ENCODE peak calls at places on chromosomes 2 and 18, in six cellular contexts. W is foreskin fibroblast, Z is upper lobe of right lung, R is fibroblast of pulmonary artery, N is EL, M is endothelial cell. F is an unnamed sample.
A peak's percentile ranks its signal among the peaks of the same experiment; 100 is the strongest.

GRCh38 chr18:56096861-56097260 is 508.9 kb upstream of the TCF4 start:
- DNase-seq in W (no peak), Z (no peak), R (no peak), N (no peak), M (no peak), F (no peak)

GRCh38 chr2:231193216-231193615 is 5.2 kb upstream of the ARMC9 start:
- DNase-seq in W (no peak), Z (no peak), R (no peak), N (no peak), M (no peak), F (no peak)

GRCh38 chr2:75047189-75047812 is 88.9 kb downstream of the POLE4 start:
- DNase-seq in W (peak; percentile 60), Z (no peak), R (peak; percentile 29), N (peak; percentile 70), M (no peak), F (no peak)

GRCh38 chr18:46373787-46374186 is 269.6 kb downstream of the HAUS1 start:
- DNase-seq in W (no peak), Z (no peak), R (no peak), N (no peak), M (no peak), F (no peak)

GRCh38 chr2:195633974-195634373 is 23.1 kb upstream of the SLC39A10 start:
- DNase-seq in W (no peak), Z (no peak), R (no peak), N (no peak), M (no peak), F (no peak)

GRCh38 chr2:158191569-158191968 is 89.9 kb downstream of the UPP2 start:
- DNase-seq in W (no peak), Z (no peak), R (no peak), N (no peak), M (no peak), F (no peak)

GRCh38 chr18:63505566-63506335 is 29.0 kb downstream of the SERPINB5 start:
- DNase-seq in W (peak; percentile 59), Z (no peak), R (peak; percentile 28), N (peak; percentile 43), M (peak; percentile 73), F (peak; percentile 18)

GRCh38 chr2:810397-810796 is 133.2 kb upstream of the TMEM18 start:
- DNase-seq in W (no peak), Z (no peak), R (no peak), N (no peak), M (no peak), F (no peak)

GRCh38 chr2:211867845-211868361 is 670.7 kb downstream of the ERBB4 start:
- DNase-seq in W (peak; percentile 19), Z (no peak), R (peak; percentile 43), N (peak; percentile 46), M (no peak), F (peak; percentile 49)

GRCh38 chr2:43609304-43609883 is 13.6 kb upstream of the THADA start:
- DNase-seq in W (peak; percentile 74), Z (no peak), R (peak; percentile 63), N (peak; percentile 59), M (peak; percentile 57), F (peak; percentile 34)

GRCh38 chr18:38256366-38256765 is 690.8 kb upstream of the CELF4 start:
- DNase-seq in W (no peak), Z (no peak), R (no peak), N (no peak), M (no peak), F (no peak)

GRCh38 chr2:104897515-104898184 is 43.7 kb downstream of the POU3F3 start:
- DNase-seq in W (peak; percentile 46), Z (no peak), R (no peak), N (no peak), M (no peak), F (peak; percentile 2)

GRCh38 chr2:10962004-10962403 is 50.3 kb downstream of the KCNF1 start:
- DNase-seq in W (no peak), Z (no peak), R (no peak), N (no peak), M (no peak), F (no peak)

GRCh38 chr2:127591221-127591923 is 54.6 kb upstream of the GPR17 start:
- DNase-seq in W (peak; percentile 80), Z (peak; percentile 81), R (peak; percentile 69), N (peak; percentile 72), M (peak; percentile 83), F (peak; percentile 50)

GRCh38 chr2:24613154-24613814 is 122.2 kb downstream of the NCOA1 start:
- DNase-seq in W (peak; percentile 68), Z (no peak), R (peak; percentile 79), N (peak; percentile 73), M (peak; percentile 31), F (peak; percentile 25)

GRCh38 chr2:24984912-24985311 is 13.2 kb upstream of the DNAJC27 start:
- DNase-seq in W (no peak), Z (no peak), R (peak; percentile 48), N (no peak), M (peak; percentile 4), F (no peak)

GRCh38 chr2:171547720-171548119 is 25.4 kb downstream of the CYBRD1 start:
- DNase-seq in W (no peak), Z (no peak), R (no peak), N (peak; percentile 25), M (no peak), F (peak; percentile 67)

GRCh38 chr2:119482481-119483394 is 41.5 kb downstream of the SCTR start:
- DNase-seq in W (no peak), Z (no peak), R (no peak), N (no peak), M (no peak), F (no peak)

GRCh38 chr18:43936176-43936575 is 658.9 kb upstream of the SYT4 start:
- DNase-seq in W (no peak), Z (no peak), R (no peak), N (no peak), M (no peak), F (no peak)

GRCh38 chr2:212686285-212686895 is 147.8 kb upstream of the ERBB4 start:
- DNase-seq in W (peak; percentile 77), Z (no peak), R (peak; percentile 85), N (peak; percentile 67), M (peak; percentile 59), F (peak; percentile 43)

GRCh38 chr2:10231551-10232085 is 71.1 kb upstream of the HPCAL1 start:
- DNase-seq in W (no peak), Z (peak; percentile 43), R (no peak), N (no peak), M (no peak), F (no peak)

GRCh38 chr18:10421859-10422258 is 32.6 kb upstream of the APCDD1 start:
- DNase-seq in W (peak; percentile 77), Z (no peak), R (peak; percentile 16), N (peak; percentile 52), M (no peak), F (peak; percentile 94)